ENCODE peak calls at places on chromosomes 3 and 15, in six cellular contexts. K is foreskin fibroblast, M is AG09309, N is BJ, D is AG09319, U is PC-3. Q is an unnamed sample.

GRCh38 chr3:117563063-117563462 is 853.5 kb downstream of the TUSC7 start:
- DNase-seq in K (peak; percentile 10), M (no peak), N (no peak), D (no peak), U (no peak), Q (no peak)

GRCh38 chr15:63041982-63042878 is at the start of gene TPM1:
- DNase-seq in K (peak; percentile 78), M (peak; percentile 74), N (peak; percentile 70), D (peak; percentile 87), U (peak; percentile 49), Q (no peak)

GRCh38 chr3:47000198-47000815 is 20.8 kb downstream of the NBEAL2 start:
- DNase-seq in K (peak; percentile 51), M (no peak), N (no peak), D (no peak), U (peak; percentile 67), Q (no peak)

GRCh38 chr3:46664971-46665762 is 28.3 kb downstream of the ALS2CL start:
- DNase-seq in K (no peak), M (no peak), N (no peak), D (no peak), U (no peak), Q (no peak)

GRCh38 chr3:50554553-50554952 is 13.0 kb downstream of the C3orf18 start:
- DNase-seq in K (no peak), M (no peak), N (no peak), D (no peak), U (no peak), Q (no peak)

GRCh38 chr3:49358217-49358883 is at the start of gene GPX1:
- DNase-seq in K (peak; percentile 97), M (peak; percentile 80), N (peak; percentile 77), D (peak; percentile 94), U (peak; percentile 98), Q (peak; percentile 28)

GRCh38 chr15:49415638-49416037 is 7.4 kb upstream of the FGF7 start:
- DNase-seq in K (peak; percentile 62), M (peak; percentile 70), N (peak; percentile 40), D (peak; percentile 48), U (peak; percentile 93), Q (no peak)

GRCh38 chr3:20023663-20024417 is 11.8 kb upstream of the PP2D1 start:
- DNase-seq in K (no peak), M (no peak), N (no peak), D (no peak), U (no peak), Q (peak; percentile 86)

GRCh38 chr3:83946045-83946444 is 1012.7 kb upstream of the CADM2 start:
- DNase-seq in K (no peak), M (no peak), N (no peak), D (no peak), U (peak; percentile 62), Q (no peak)

GRCh38 chr3:122356402-122356801 is 26.6 kb downstream of the MIX23 start:
- DNase-seq in K (peak; percentile 14), M (no peak), N (no peak), D (no peak), U (peak; percentile 76), Q (peak; percentile 79)

GRCh38 chr3:89560546-89560945 is 453.1 kb downstream of the EPHA3 start:
- DNase-seq in K (no peak), M (no peak), N (no peak), D (no peak), U (peak; percentile 46), Q (no peak)

GRCh38 chr3:159796744-159797143 is 191.9 kb upstream of the IL12A start:
- DNase-seq in K (no peak), M (peak; percentile 52), N (peak; percentile 57), D (no peak), U (peak; percentile 37), Q (peak; percentile 55)

GRCh38 chr3:178170698-178171535 is 365.3 kb upstream of the KCNMB2 start:
- DNase-seq in K (peak; percentile 88), M (peak; percentile 62), N (no peak), D (peak; percentile 90), U (peak; percentile 88), Q (peak; percentile 15)

GRCh38 chr3:53198996-53199395 is 38.0 kb downstream of the PRKCD start:
- DNase-seq in K (no peak), M (no peak), N (no peak), D (no peak), U (no peak), Q (no peak)

Q was measured in SK-MEL-5.